ENCODE peak calls at places on chromosomes 6 and 20, in five cellular contexts. W is Peyer's patch, V is astrocyte, S is cardiac muscle cell, O is left ventricle myocardium inferior. T is an unnamed sample.

GRCh38 chr6:97978855-97979271 is 695.8 kb upstream of the MMS22L start:
- DNase-seq in V (no peak), O (no peak), S (no peak), W (no peak), T (no peak)

GRCh38 chr6:153962548-153962947 is 76.5 kb upstream of the OPRM1 start:
- DNase-seq in W (no peak), S (no peak), O (no peak), V (no peak), T (no peak)

GRCh38 chr6:34229877-34230276 is 6.8 kb upstream of the HMGA1 start:
- DNase-seq in S (no peak), W (no peak), V (no peak), O (no peak), T (no peak)

GRCh38 chr6:85191656-85192055 is 258.2 kb upstream of the NT5E start:
- DNase-seq in V (peak; percentile 20), W (no peak), O (no peak), S (no peak), T (no peak)

GRCh38 chr6:110874880-110875547 is 429 bp downstream of the AMD1 start:
- DNase-seq in O (peak; percentile 37), W (peak; percentile 81), V (no peak), S (no peak), T (peak; percentile 60)

GRCh38 chr6:73086726-73087125 is 138.6 kb downstream of the KHDC1L start:
- DNase-seq in V (no peak), W (no peak), O (no peak), S (no peak), T (no peak)

GRCh38 chr6:81075974-81076373 is 676.5 kb downstream of the TENT5A start:
- DNase-seq in V (peak; percentile 8), O (no peak), W (no peak), S (peak; percentile 51), T (no peak)

GRCh38 chr6:111673086-111673485 is 67.4 kb upstream of the TRAF3IP2 start:
- DNase-seq in W (no peak), O (no peak), S (no peak), V (no peak), T (no peak)

GRCh38 chr6:163284151-163284550 is 130.4 kb upstream of the QKI start:
- DNase-seq in W (no peak), S (no peak), O (no peak), V (no peak), T (no peak)

GRCh38 chr6:2884817-2885216 is 18.3 kb downstream of the SERPINB9 start:
- DNase-seq in S (no peak), V (no peak), O (no peak), W (no peak), T (no peak)

GRCh38 chr6:154719854-154720253 is 13.4 kb upstream of the SCAF8 start:
- DNase-seq in W (no peak), O (no peak), S (no peak), V (no peak), T (no peak)

GRCh38 chr6:104860221-104860620 is 502 bp upstream of the HACE1 start:
- DNase-seq in O (no peak), S (no peak), V (no peak), W (no peak), T (no peak)

GRCh38 chr6:80179691-80180090 is 73.2 kb downstream of the BCKDHB start:
- DNase-seq in W (no peak), O (no peak), S (no peak), V (no peak), T (no peak)

GRCh38 chr20:34516874-34517542 is 786 bp downstream of the DYNLRB1 start:
- DNase-seq in W (no peak), V (no peak), S (peak; percentile 28), O (no peak), T (peak; percentile 39)

GRCh38 chr6:14713008-14713452 is 532.8 kb upstream of the JARID2 start:
- DNase-seq in W (no peak), S (no peak), O (peak; percentile 52), V (peak; percentile 83), T (no peak)

GRCh38 chr6:11773581-11773980 is 5.0 kb downstream of the ADTRP start:
- DNase-seq in W (no peak), S (no peak), O (no peak), V (no peak), T (no peak)

GRCh38 chr6:24982231-24982630 is 46.5 kb upstream of the RIPOR2 start:
- DNase-seq in W (no peak), O (no peak), S (no peak), V (peak; percentile 74), T (no peak)

GRCh38 chr6:44062771-44063560 is 64.3 kb downstream of the MRPL14 start:
- DNase-seq in V (no peak), S (no peak), W (no peak), O (no peak), T (no peak)

GRCh38 chr20:7022597-7022996 is 255.1 kb downstream of the BMP2 start:
- DNase-seq in W (no peak), O (no peak), S (no peak), V (no peak), T (no peak)

GRCh38 chr6:135475292-135475886 is 22.2 kb downstream of the AHI1 start:
- DNase-seq in O (no peak), W (no peak), V (no peak), S (no peak), T (no peak)

GRCh38 chr6:79927758-79928157 is 19.6 kb downstream of the ELOVL4 start:
- DNase-seq in W (no peak), V (no peak), O (no peak), S (no peak), T (no peak)

GRCh38 chr6:101077344-101077743 is 196.2 kb upstream of the ASCC3 start:
- DNase-seq in W (no peak), S (no peak), V (no peak), O (no peak), T (no peak)

GRCh38 chr6:28802417-28803336 is 121.1 kb downstream of the TRIM27 start:
- DNase-seq in W (no peak), V (peak; percentile 45), S (no peak), O (no peak), T (no peak)

GRCh38 chr6:161951139-161951538 is 677.3 kb upstream of the AGPAT4 start:
- DNase-seq in V (no peak), S (no peak), W (no peak), O (no peak), T (no peak)

GRCh38 chr6:19297880-19298279 is 539.3 kb upstream of the ID4 start:
- DNase-seq in O (no peak), S (peak; percentile 40), V (no peak), W (no peak), T (no peak)

GRCh38 chr6:133235219-133235618 is 5.9 kb upstream of the EYA4 start:
- DNase-seq in S (no peak), W (no peak), O (no peak), V (no peak), T (no peak)

GRCh38 chr20:38084425-38084951 is 50.9 kb downstream of the RPRD1B start:
- DNase-seq in S (peak; percentile 80), O (no peak), W (no peak), V (peak; percentile 83), T (no peak)

GRCh38 chr6:170043150-170043819 is 247.6 kb downstream of the DLL1 start:
- DNase-seq in W (no peak), V (no peak), O (no peak), S (peak; percentile 14), T (no peak)

GRCh38 chr6:82322386-82322785 is 41.2 kb upstream of the TPBG start:
- DNase-seq in V (no peak), O (no peak), W (no peak), S (no peak), T (no peak)

GRCh38 chr20:56422131-56422823 is 10.2 kb downstream of the CASS4 start:
- DNase-seq in S (no peak), W (no peak), O (no peak), V (peak; percentile 85), T (no peak)

DNA sequence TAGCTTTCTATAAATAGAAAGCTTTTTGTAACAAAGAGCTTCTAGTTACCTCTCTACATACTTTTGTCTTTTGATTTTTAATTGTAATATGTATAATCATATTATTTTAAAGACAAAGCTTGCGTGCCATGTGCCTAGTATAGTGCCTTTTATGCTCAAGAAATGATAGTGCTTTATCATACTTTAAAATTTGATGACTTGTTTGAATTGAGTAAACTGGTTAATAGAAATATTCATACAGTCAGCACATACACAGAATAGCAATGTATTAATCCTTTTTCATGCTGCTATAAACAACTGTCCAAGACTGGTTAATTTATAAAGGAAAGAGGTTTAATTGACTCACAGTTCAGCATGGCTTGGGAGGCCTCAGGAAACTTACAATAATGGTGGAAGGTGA is 313.0 kb downstream of the FRK start:
- DNase-seq in S (no peak), O (no peak), W (no peak), V (no peak), T (no peak)
- H3K9me3 ChIP-seq in S (no peaks in the 10 kb centered on the region), O (peaks cover 30% of the 10 kb centered on the region), W (no peaks in the 10 kb centered on the region), V (no peaks in the 10 kb centered on the region), T (no peaks in the 10 kb centered on the region)

GRCh38 chr6:166484863-166485262 is 101.6 kb downstream of the RAMACL start:
- DNase-seq in S (no peak), O (peak; percentile 5), V (no peak), W (no peak), T (no peak)

GRCh38 chr6:166485651-166486535 is 100.6 kb downstream of the RAMACL start:
- DNase-seq in S (no peak), V (no peak), O (peak; percentile 13), W (peak; percentile 43), T (no peak)

GRCh38 chr6:166488081-166488685 is 98.3 kb downstream of the RAMACL start:
- DNase-seq in W (peak; percentile 57), O (peak; percentile 63), S (no peak), V (no peak), T (peak; percentile 80)

GRCh38 chr6:166487148-166487547 is 99.3 kb downstream of the RAMACL start:
- DNase-seq in V (no peak), O (peak; percentile 7), W (peak; percentile 37), S (no peak), T (no peak)

GRCh38 chr6:166486536-166486880 is 100.0 kb downstream of the RAMACL start:
- DNase-seq in W (no peak), V (no peak), O (peak; percentile 9), S (no peak), T (no peak)
- H3K4me1 ChIP-seq in W (peaks cover 6% of the 10 kb centered on the region), V (peaks cover 7% of the 10 kb centered on the region), O (peaks cover 36% of the 10 kb centered on the region), S (peaks cover 6% of the 10 kb centered on the region), T (peaks cover 19% of the 10 kb centered on the region)

DNA sequence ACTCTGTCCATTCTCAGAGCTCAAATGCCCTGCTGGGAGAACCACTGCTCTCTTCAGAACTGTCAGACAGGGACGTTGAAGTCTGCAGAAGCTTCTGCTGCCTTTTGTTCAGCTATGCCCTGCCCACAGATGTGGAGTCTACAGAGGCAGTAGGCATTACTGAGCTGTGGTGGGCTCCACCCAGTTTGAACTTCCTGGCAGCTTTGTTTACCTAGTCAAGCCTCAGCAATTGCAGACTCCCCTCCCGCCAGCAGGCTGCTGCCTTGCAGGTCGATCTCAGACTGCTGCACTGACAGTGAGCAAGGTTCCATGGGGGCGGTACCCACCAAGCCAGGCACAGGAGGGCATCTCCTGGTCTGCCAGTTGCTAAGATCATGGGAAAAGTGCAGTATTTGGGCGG is 21.8 kb upstream of the UFL1 start:
- DNase-seq in S (no peak), O (no peak), W (no peak), V (no peak), T (peak; percentile 74)
- H3K9me3 ChIP-seq in S (no peaks in the 10 kb centered on the region), O (peaks cover 79% of the 10 kb centered on the region), W (peaks cover 4% of the 10 kb centered on the region), V (peaks cover 6% of the 10 kb centered on the region), T (no peaks in the 10 kb centered on the region)

DNA sequence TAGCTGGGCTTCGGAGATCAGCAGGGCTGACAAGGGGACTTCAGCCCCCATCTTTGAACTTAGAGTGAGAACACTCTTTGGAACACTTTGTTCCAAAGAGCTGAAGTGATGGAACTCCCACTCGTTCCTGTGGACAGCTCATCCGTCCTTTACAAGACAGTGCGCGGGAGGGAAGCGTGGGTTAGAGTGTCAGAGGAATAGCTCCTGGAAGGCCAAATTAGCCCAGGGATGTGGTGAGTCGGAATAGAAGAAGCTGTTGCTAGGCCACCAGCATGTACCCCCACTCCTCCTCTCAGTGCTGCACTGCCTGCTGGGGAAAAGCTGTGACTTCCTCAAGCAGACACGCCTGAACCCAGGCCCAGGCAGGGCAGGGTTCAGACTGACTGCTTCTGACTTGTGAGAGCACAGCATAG is 1.7 kb downstream of the SDCBP2 start:
- DNase-seq in W (peak; percentile 57), S (no peak), V (peak; percentile 36), O (no peak), T (no peak)
- H3K4me1 ChIP-seq in W (peaks cover 14% of the 10 kb centered on the region), S (no peaks in the 10 kb centered on the region), V (peaks cover 46% of the 10 kb centered on the region), O (peaks cover 96% of the 10 kb centered on the region), T (peaks cover 43% of the 10 kb centered on the region)